ENCODE peak calls at places on chromosomes 13 and 19, in four cellular contexts. One of them, this sample, is unnamed.

GRCh38 chr13:74210693-74211393 is 76.6 kb upstream of the KLF12 start:
- DNase-seq in activated T-cell treated with anti-CD3 and anti-CD28 coated beads, Interleukin-2, amount 50 U/mL, for 4 hours: no peak
- DNase-seq in AG09309: peak
- DNase-seq in CD8-positive, alpha-beta memory T cell: no peak
- DNase-seq in this sample: no peak

GRCh38 chr13:73952683-73953082 is 181.5 kb downstream of the KLF12 start:
- DNase-seq in CD8-positive, alpha-beta memory T cell: no peak
- DNase-seq in AG09309: no peak
- DNase-seq in activated T-cell treated with anti-CD3 and anti-CD28 coated beads, Interleukin-2, amount 50 U/mL, for 4 hours: no peak
- DNase-seq in this sample: no peak

GRCh38 chr13:40190656-40191100 is 475.8 kb downstream of the FOXO1 start:
- DNase-seq in activated T-cell treated with anti-CD3 and anti-CD28 coated beads, Interleukin-2, amount 50 U/mL, for 4 hours: peak
- DNase-seq in CD8-positive, alpha-beta memory T cell: peak
- DNase-seq in AG09309: peak
- DNase-seq in this sample: peak

GRCh38 chr19:44732235-44733014 is 16.1 kb upstream of the BCL3 start:
- DNase-seq in AG09309: no peak
- DNase-seq in CD8-positive, alpha-beta memory T cell: no peak
- DNase-seq in activated T-cell treated with anti-CD3 and anti-CD28 coated beads, Interleukin-2, amount 50 U/mL, for 4 hours: no peak
- DNase-seq in this sample: no peak

GRCh38 chr19:54532528-54532927 is 29.9 kb downstream of the LAIR2 start:
- DNase-seq in activated T-cell treated with anti-CD3 and anti-CD28 coated beads, Interleukin-2, amount 50 U/mL, for 4 hours: no peak
- DNase-seq in AG09309: no peak
- DNase-seq in CD8-positive, alpha-beta memory T cell: peak
- DNase-seq in this sample: no peak

GRCh38 chr19:30841934-30842333 is 469.8 kb downstream of the ZNF536 start:
- DNase-seq in CD8-positive, alpha-beta memory T cell: no peak
- DNase-seq in activated T-cell treated with anti-CD3 and anti-CD28 coated beads, Interleukin-2, amount 50 U/mL, for 4 hours: no peak
- DNase-seq in AG09309: no peak
- DNase-seq in this sample: no peak

GRCh38 chr19:29285878-29286277 is 72.9 kb upstream of the UQCRFS1 start:
- DNase-seq in CD8-positive, alpha-beta memory T cell: no peak
- DNase-seq in AG09309: no peak
- DNase-seq in activated T-cell treated with anti-CD3 and anti-CD28 coated beads, Interleukin-2, amount 50 U/mL, for 4 hours: no peak
- DNase-seq in this sample: no peak

GRCh38 chr19:40502647-40503046 is 35.8 kb downstream of the SPTBN4 start:
- DNase-seq in activated T-cell treated with anti-CD3 and anti-CD28 coated beads, Interleukin-2, amount 50 U/mL, for 4 hours: no peak
- DNase-seq in AG09309: no peak
- DNase-seq in CD8-positive, alpha-beta memory T cell: no peak
- DNase-seq in this sample: no peak

GRCh38 chr13:49098198-49098597 is 121.9 kb upstream of the MLNR start:
- DNase-seq in activated T-cell treated with anti-CD3 and anti-CD28 coated beads, Interleukin-2, amount 50 U/mL, for 4 hours: no peak
- DNase-seq in AG09309: peak
- DNase-seq in CD8-positive, alpha-beta memory T cell: no peak
- DNase-seq in this sample: no peak

GRCh38 chr13:41034862-41035261 is 15.7 kb upstream of the ELF1 start:
- DNase-seq in activated T-cell treated with anti-CD3 and anti-CD28 coated beads, Interleukin-2, amount 50 U/mL, for 4 hours: no peak
- DNase-seq in AG09309: no peak
- DNase-seq in CD8-positive, alpha-beta memory T cell: no peak
- DNase-seq in this sample: no peak

GRCh38 chr19:35437152-35437951 is 10.7 kb upstream of the FFAR2 start:
- DNase-seq in AG09309: no peak
- DNase-seq in activated T-cell treated with anti-CD3 and anti-CD28 coated beads, Interleukin-2, amount 50 U/mL, for 4 hours: no peak
- DNase-seq in CD8-positive, alpha-beta memory T cell: no peak
- DNase-seq in this sample: no peak

GRCh38 chr13:80337011-80337688 is 3.8 kb downstream of the SPRY2 start:
- DNase-seq in AG09309: no peak
- DNase-seq in activated T-cell treated with anti-CD3 and anti-CD28 coated beads, Interleukin-2, amount 50 U/mL, for 4 hours: no peak
- DNase-seq in CD8-positive, alpha-beta memory T cell: no peak
- DNase-seq in this sample: no peak